ENCODE peak calls at places on chromosomes 1 and 21, in ten cellular contexts. F, L, Z, O, N, P, S, U, B and I are unnamed samples.

GRCh38 chr1:106699436-106699835 is 357.0 kb upstream of the PRMT6 start:
- DNase-seq in B (no peak), N (no peak), Z (no peak), F (no peak), P (no peak), U (no peak), S (no peak), O (no peak), L (peak), I (no peak)

GRCh38 chr1:32817159-32817814 is at the start of the genes S100PBP and YARS1:
- DNase-seq in Z (peak), P (peak), F (peak), S (peak), O (peak), N (peak), U (peak), L (peak), B (peak), I (peak)

GRCh38 chr1:51284487-51284954 is 45.8 kb downstream of the TTC39A start:
- DNase-seq in B (no peak), S (no peak), L (no peak), O (no peak), N (no peak), Z (no peak), F (peak), U (no peak), P (no peak), I (no peak)

GRCh38 chr1:9242338-9242969 is 7.9 kb downstream of the H6PD start:
- DNase-seq in P (no peak), F (no peak), L (no peak), U (no peak), B (no peak), Z (no peak), S (peak), N (no peak), O (no peak), I (no peak)

GRCh38 chr1:222331765-222332164 is 216.1 kb downstream of the HHIPL2 start:
- DNase-seq in F (no peak), L (no peak), Z (no peak), S (no peak), U (no peak), N (no peak), P (no peak), B (no peak), O (peak), I (no peak)

GRCh38 chr1:164576311-164577271 is 17.6 kb downstream of the PBX1 start:
- DNase-seq in N (peak), L (peak), F (no peak), U (no peak), O (peak), P (peak), S (peak), B (no peak), Z (no peak), I (no peak)

GRCh38 chr1:218397752-218398339 is 52.7 kb downstream of the TGFB2 start:
- DNase-seq in L (peak), F (no peak), O (peak), S (no peak), B (no peak), U (no peak), P (no peak), Z (no peak), N (no peak), I (no peak)

GRCh38 chr1:203524824-203525223 is 30.9 kb downstream of the OPTC start:
- DNase-seq in O (no peak), L (no peak), P (no peak), S (no peak), N (no peak), F (no peak), Z (no peak), B (no peak), U (no peak), I (no peak)

GRCh38 chr1:76862447-76862846 is 4.8 kb upstream of the ST6GALNAC5 start:
- DNase-seq in B (no peak), S (no peak), N (peak), Z (no peak), U (no peak), O (peak), P (no peak), F (peak), L (peak), I (no peak)

GRCh38 chr1:235074335-235075120 is 54.1 kb downstream of the TOMM20 start:
- DNase-seq in P (peak), N (peak), Z (peak), F (peak), U (no peak), B (peak), S (peak), O (peak), L (peak), I (no peak)

GRCh38 chr1:203796223-203796747 is 862 bp downstream of the ZBED6 start:
- DNase-seq in B (no peak), P (peak), S (no peak), N (peak), Z (peak), U (peak), L (peak), F (peak), O (peak), I (no peak)

GRCh38 chr1:81801834-81802531 is 1.2 kb downstream of the ADGRL2 start:
- DNase-seq in N (peak), S (no peak), B (no peak), L (peak), P (peak), Z (no peak), U (no peak), F (peak), O (peak), I (peak)

GRCh38 chr21:43802713-43803313 is 13.4 kb downstream of the RRP1 start:
- DNase-seq in L (no peak), Z (no peak), P (no peak), S (no peak), F (no peak), N (no peak), O (no peak), B (no peak), U (no peak), I (no peak)

GRCh38 chr1:8962812-8963669 is 17.4 kb downstream of the CA6 start:
- DNase-seq in U (peak), F (peak), O (peak), Z (peak), L (peak), P (peak), B (peak), N (peak), S (no peak), I (peak)

GRCh38 chr1:178664278-178664677 is 60.8 kb upstream of the RALGPS2 start:
- DNase-seq in L (no peak), S (no peak), U (no peak), B (no peak), Z (no peak), N (no peak), O (no peak), F (no peak), P (no peak), I (no peak)

GRCh38 chr1:33725037-33725436 is 138.8 kb upstream of the HMGB4 start:
- DNase-seq in F (no peak), N (no peak), O (no peak), L (no peak), P (no peak), Z (no peak), U (no peak), S (no peak), B (no peak), I (no peak)

GRCh38 chr1:29674625-29675326 is 438.5 kb downstream of the PTPRU start:
- DNase-seq in L (no peak), Z (no peak), O (no peak), S (no peak), U (no peak), N (no peak), B (no peak), P (no peak), F (no peak), I (no peak)

GRCh38 chr1:165173409-165173808 is 183.1 kb downstream of the LMX1A start:
- DNase-seq in F (no peak), B (no peak), N (no peak), P (no peak), O (no peak), U (no peak), S (no peak), L (no peak), Z (no peak), I (no peak)

GRCh38 chr1:178575611-178576331 is 62.9 kb downstream of the TEX35 start:
- DNase-seq in Z (no peak), F (no peak), P (no peak), U (no peak), B (no peak), L (no peak), S (no peak), N (no peak), O (no peak), I (no peak)

GRCh38 chr1:167707942-167708341 is 13.8 kb upstream of the MPZL1 start:
- DNase-seq in O (no peak), F (no peak), Z (peak), U (no peak), N (no peak), B (no peak), P (no peak), L (no peak), S (no peak), I (no peak)

GRCh38 chr1:205812271-205812877 is 624 bp downstream of the SLC41A1 start:
- DNase-seq in F (no peak), Z (peak), L (peak), P (peak), B (no peak), S (peak), N (peak), O (peak), U (no peak), I (no peak)

GRCh38 chr1:79042117-79042516 is 35.6 kb upstream of the ADGRL4 start:
- DNase-seq in L (peak), P (no peak), N (peak), F (peak), O (peak), U (no peak), B (no peak), S (no peak), Z (no peak), I (no peak)

GRCh38 chr1:70487910-70488665 is 77.0 kb downstream of the CTH start:
- DNase-seq in P (no peak), F (peak), U (no peak), Z (no peak), S (no peak), N (peak), O (peak), B (no peak), L (peak), I (peak)

GRCh38 chr1:51569284-51570062 is 47.4 kb upstream of the OSBPL9 start:
- DNase-seq in Z (peak), N (peak), L (peak), F (peak), B (no peak), P (no peak), S (no peak), O (peak), U (no peak), I (no peak)

GRCh38 chr21:38095220-38095619 is 161.6 kb upstream of the KCNJ15 start:
- DNase-seq in L (peak), U (no peak), S (no peak), P (no peak), Z (no peak), N (no peak), O (peak), F (no peak), B (no peak), I (no peak)

GRCh38 chr1:161351482-161351881 is 16.2 kb downstream of the CFAP126 start:
- DNase-seq in O (no peak), U (no peak), N (no peak), S (no peak), Z (no peak), B (no peak), L (peak), P (no peak), F (no peak), I (no peak)

GRCh38 chr21:25171438-25171837 is 435.8 kb downstream of the MRPL39 start:
- DNase-seq in L (peak), P (no peak), S (no peak), Z (no peak), N (peak), B (no peak), U (no peak), F (peak), O (peak), I (no peak)

GRCh38 chr21:17848228-17848627 is 29.1 kb upstream of the C21orf91 start:
- DNase-seq in U (no peak), P (no peak), S (no peak), Z (peak), B (no peak), N (peak), O (peak), L (peak), F (peak), I (peak)

GRCh38 chr1:195745170-195746009 is 862.9 kb downstream of the KCNT2 start:
- DNase-seq in F (no peak), N (no peak), L (no peak), S (no peak), B (no peak), U (no peak), O (peak), P (no peak), Z (no peak), I (no peak)

GRCh38 chr1:177913762-177914540 is 55.9 kb downstream of the SEC16B start:
- DNase-seq in S (no peak), Z (no peak), N (peak), O (peak), P (peak), L (peak), U (no peak), F (peak), B (no peak), I (no peak)

GRCh38 chr1:4468804-4469514 is 185.4 kb upstream of the AJAP1 start:
- DNase-seq in N (no peak), S (no peak), F (no peak), B (no peak), L (no peak), P (no peak), U (no peak), O (no peak), Z (no peak), I (no peak)

GRCh38 chr1:84298336-84298687 is 3.2 kb upstream of the SAMD13 start:
- DNase-seq in P (peak), O (peak), F (peak), U (peak), B (peak), N (peak), L (peak), S (peak), Z (peak), I (peak)

GRCh38 chr1:153001382-153001781 is at the start of gene SPRR3:
- DNase-seq in F (no peak), N (no peak), O (no peak), S (no peak), B (no peak), P (no peak), U (no peak), Z (no peak), L (no peak), I (no peak)